ENCODE peak calls at places on chromosomes 16 and 17, in four cellular contexts. N, L, K and I are unnamed samples.
A peak's percentile ranks its signal among the peaks of the same experiment; 100 is the strongest.

GRCh38 chr16:87896924-87897562 is 27.7 kb upstream of the SLC7A5 start:
- DNase-seq in N (no peak), K (no peak), L (no peak), I (no peak)

GRCh38 chr17:67093348-67093747 is 49.0 kb downstream of the CACNG1 start:
- DNase-seq in L (no peak), K (no peak), N (no peak), I (no peak)

GRCh38 chr17:30113213-30113612 is 3.4 kb upstream of the NSRP1 start:
- DNase-seq in K (no peak), N (no peak), L (no peak), I (no peak)

GRCh38 chr17:74750327-74751069 is 2.1 kb downstream of the NHERF1 start:
- DNase-seq in K (peak; percentile 48), N (no peak), L (no peak), I (no peak)

GRCh38 chr17:62790554-62790953 is 17.6 kb downstream of the MARCHF10 start:
- DNase-seq in K (no peak), N (no peak), L (peak; percentile 24), I (peak; percentile 62)

GRCh38 chr16:25256821-25257503 is 683 bp downstream of the ZKSCAN2 start:
- DNase-seq in L (no peak), N (no peak), K (no peak), I (no peak)

GRCh38 chr17:68694791-68695485 is 93.8 kb upstream of the FAM20A start:
- DNase-seq in K (no peak), L (peak; percentile 71), N (no peak), I (no peak)

GRCh38 chr17:61466246-61466645 is 14.0 kb downstream of the TBX4 start:
- DNase-seq in K (no peak), N (no peak), L (no peak), I (no peak)

GRCh38 chr16:4803479-4804243 is 1.2 kb upstream of the ROGDI start:
- DNase-seq in N (no peak), L (no peak), K (no peak), I (no peak)

GRCh38 chr17:4066210-4066609 is 76.6 kb downstream of the ZZEF1 start:
- DNase-seq in L (no peak), N (no peak), K (no peak), I (no peak)

GRCh38 chr17:37698132-37698615 is 46.7 kb downstream of the HNF1B start:
- DNase-seq in L (no peak), N (no peak), K (no peak), I (no peak)

GRCh38 chr17:7858487-7858832 is 657 bp downstream of the CYB5D1 start:
- DNase-seq in L (no peak), N (no peak), K (peak; percentile 56), I (no peak)

GRCh38 chr17:45905812-45906211 is 11.5 kb downstream of the MAPT start:
- DNase-seq in L (no peak), K (no peak), N (no peak), I (no peak)

DNA sequence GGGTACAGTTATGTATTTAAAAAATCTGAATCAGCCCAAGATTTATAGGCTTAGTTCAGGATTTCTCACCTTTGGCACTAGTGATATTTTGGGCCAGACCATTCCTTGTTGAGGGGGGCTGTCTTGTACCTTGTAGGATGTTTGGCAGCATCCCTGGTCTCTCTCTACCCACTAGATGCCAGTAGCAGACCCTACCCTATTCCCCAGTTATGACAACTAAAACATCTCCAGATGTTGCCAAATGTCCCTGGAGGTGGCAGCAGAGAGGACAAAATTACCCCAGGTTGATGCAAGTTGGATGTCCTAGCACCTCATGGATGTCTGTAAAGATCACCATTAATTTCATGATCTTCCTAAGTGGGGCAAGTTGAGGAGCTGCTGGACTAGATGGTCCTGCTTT is 45.8 kb downstream of the SYT17 start:
- DNase-seq in L (no peak), K (no peak), N (no peak), I (no peak)
- TF ChIP-seq CTCF in L (no peak), K (no peak), N (no peak), I (no peak)

GRCh38 chr17:15263680-15264079 is 1.4 kb downstream of the PMP22 start:
- DNase-seq in L (no peak), N (no peak), K (no peak), I (no peak)

GRCh38 chr17:15263206-15263579 is 1.9 kb downstream of the PMP22 start:
- DNase-seq in L (no peak), N (peak; percentile 97), K (peak; percentile 96), I (peak; percentile 75)

GRCh38 chr17:15261063-15261817 is 3.9 kb downstream of the PMP22 start:
- DNase-seq in L (no peak), N (no peak), K (peak; percentile 73), I (no peak)

GRCh38 chr17:15261818-15262290 is 3.3 kb downstream of the PMP22 start:
- DNase-seq in K (no peak), L (no peak), N (no peak), I (no peak)

GRCh38 chr17:15262291-15263205 is 2.6 kb downstream of the PMP22 start:
- DNase-seq in N (peak; percentile 93), L (peak; percentile 80), K (peak; percentile 95), I (peak; percentile 83)
- TF ChIP-seq CTCF in N (no peak), L (peak; percentile 21), K (peak; percentile 53), I (peak; percentile 39)

GRCh38 chr16:8874388-8874787 is 5.6 kb upstream of the CARHSP1 start:
- DNase-seq in N (no peak), K (no peak), L (no peak), I (no peak)

GRCh38 chr16:8872071-8872470 is 3.3 kb upstream of the CARHSP1 start:
- DNase-seq in K (no peak), L (no peak), N (no peak), I (no peak)

GRCh38 chr16:8868272-8869211 is at the start of gene CARHSP1:
- DNase-seq in L (peak; percentile 78), K (peak; percentile 92), N (peak; percentile 85), I (peak; percentile 55)

GRCh38 chr16:8869212-8869987 is 594 bp upstream of the CARHSP1 start:
- DNase-seq in L (no peak), N (no peak), K (no peak), I (no peak)

DNA sequence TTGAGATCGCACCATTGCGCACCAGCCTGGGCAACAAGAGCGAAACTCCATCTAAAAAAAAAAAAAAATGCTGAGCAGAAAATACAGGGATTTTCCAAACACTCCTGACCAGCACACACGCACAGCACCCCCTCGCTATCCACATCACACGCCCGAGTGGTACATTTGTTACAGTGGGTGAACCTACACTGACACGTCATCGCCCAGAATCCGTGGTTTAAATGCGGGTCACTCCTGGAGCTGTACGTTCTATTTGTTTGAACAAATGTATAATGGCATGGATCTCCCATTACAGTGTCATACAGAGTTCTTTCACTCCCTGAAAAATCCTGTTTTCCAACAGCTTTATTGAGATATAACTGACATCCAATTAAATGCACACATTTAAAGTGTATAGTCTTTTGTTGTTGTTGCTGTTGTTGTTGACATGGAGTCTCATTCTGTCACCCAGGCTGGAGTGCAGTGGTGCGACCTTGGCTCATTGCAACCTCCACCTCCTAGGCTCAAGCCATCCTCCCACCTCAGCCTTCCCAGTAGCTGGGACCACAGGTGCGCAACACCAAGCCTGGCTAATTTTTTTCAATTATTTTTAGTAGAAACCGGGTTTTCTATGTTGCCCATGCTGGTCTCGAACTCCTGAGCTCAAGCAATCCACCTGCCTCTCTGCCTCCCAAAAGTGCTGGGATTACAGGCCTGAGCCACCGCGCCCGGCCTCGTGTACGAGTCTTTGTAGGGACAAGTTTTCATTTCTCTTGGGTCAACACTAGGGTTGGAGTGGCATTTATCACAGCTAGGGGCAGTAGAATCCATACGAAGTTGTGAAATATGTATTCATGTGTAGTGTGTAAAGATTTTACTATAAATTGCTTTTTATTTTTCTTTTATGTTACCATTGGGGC is 4.4 kb upstream of the CARHSP1 start:
- DNase-seq in N (no peak), K (no peak), L (no peak), I (no peak)
- TF ChIP-seq CTCF in N (no peak), K (no peak), L (peak; percentile 12), I (no peak)

GRCh38 chr16:14285542-14286380 is 214.6 kb downstream of the MRTFB start:
- DNase-seq in N (peak; percentile 91), K (peak; percentile 93), L (peak; percentile 89), I (peak; percentile 92)
- TF ChIP-seq CTCF in N (no peak), K (no peak), L (no peak), I (no peak)

GRCh38 chr17:72587773-72588511 is 467.1 kb downstream of the SOX9 start:
- DNase-seq in N (no peak), L (no peak), K (no peak), I (no peak)
- TF ChIP-seq CTCF in N (no peak), L (no peak), K (no peak), I (no peak)